ENCODE peak calls at places on chromosomes 2 and 18, in eight cellular contexts. W, A, E, D, C, I, G and F are unnamed samples.

GRCh38 chr18:8890957-8891464 is 185.7 kb downstream of the MTCL1 start:
- DNase-seq in A (no peak), I (peak), C (peak), D (no peak), W (no peak), G (no peak), E (peak), F (peak)

GRCh38 chr2:226733189-226733858 is 66.3 kb downstream of the IRS1 start:
- DNase-seq in I (no peak), C (peak), W (no peak), D (no peak), G (no peak), E (peak), A (no peak), F (no peak)

GRCh38 chr2:135743860-135744259 is 2.2 kb downstream of the UBXN4 start:
- DNase-seq in D (no peak), W (no peak), A (no peak), C (no peak), G (no peak), I (peak), E (peak), F (no peak)

GRCh38 chr2:146481629-146482028 is 1363.2 kb upstream of the ACVR2A start:
- DNase-seq in G (no peak), D (no peak), W (no peak), E (no peak), C (no peak), I (peak), A (no peak), F (no peak)

GRCh38 chr2:121596221-121597080 is 52.8 kb downstream of the CLASP1 start:
- DNase-seq in W (peak), C (peak), A (peak), D (no peak), I (peak), E (peak), G (no peak), F (peak)

GRCh38 chr2:42917374-42918017 is 125.1 kb upstream of the HAAO start:
- DNase-seq in G (no peak), E (no peak), W (no peak), C (no peak), I (peak), D (no peak), A (no peak), F (no peak)

GRCh38 chr2:61017556-61018318 is at the start of the genes PEX13 and PUS10:
- DNase-seq in C (peak), G (peak), E (peak), W (peak), A (peak), I (peak), D (peak), F (peak)

GRCh38 chr2:138078153-138078552 is 113.9 kb downstream of the HNMT start:
- DNase-seq in A (no peak), W (no peak), E (no peak), G (no peak), C (no peak), D (no peak), I (no peak), F (no peak)

GRCh38 chr2:218444692-218445357 is 25.9 kb downstream of the VIL1 start:
- DNase-seq in A (no peak), W (no peak), C (peak), I (no peak), E (peak), D (no peak), G (no peak), F (no peak)

GRCh38 chr2:127640082-127641072 is 5.6 kb upstream of the GPR17 start:
- DNase-seq in W (peak), G (peak), I (no peak), A (peak), C (no peak), E (peak), D (peak), F (no peak)

GRCh38 chr2:190972846-190973245 is 41.1 kb downstream of the STAT1 start:
- DNase-seq in D (no peak), I (no peak), W (no peak), G (no peak), E (no peak), A (no peak), C (no peak), F (no peak)

GRCh38 chr2:189022492-189022891 is 48.3 kb downstream of the COL3A1 start:
- DNase-seq in A (no peak), I (no peak), E (no peak), G (no peak), D (no peak), W (peak), C (no peak), F (no peak)

GRCh38 chr2:172307800-172308199 is 119.6 kb upstream of the ITGA6 start:
- DNase-seq in D (no peak), A (no peak), G (no peak), W (no peak), I (peak), E (no peak), C (no peak), F (no peak)

GRCh38 chr2:215171151-215171550 is 32.7 kb upstream of the ABCA12 start:
- DNase-seq in D (no peak), E (no peak), I (no peak), A (peak), G (no peak), C (no peak), W (no peak), F (no peak)

GRCh38 chr18:76380791-76381405 is 114.1 kb downstream of the ZNF516 start:
- DNase-seq in E (no peak), C (peak), W (no peak), D (peak), G (peak), I (no peak), A (no peak), F (peak)

GRCh38 chr2:46164581-46165301 is 132.5 kb upstream of the EPAS1 start:
- DNase-seq in C (peak), D (no peak), I (peak), A (no peak), E (no peak), W (no peak), G (no peak), F (no peak)

GRCh38 chr2:238818576-238818975 is 29.3 kb upstream of the TWIST2 start:
- DNase-seq in I (no peak), G (no peak), E (no peak), C (no peak), W (no peak), A (no peak), D (no peak), F (no peak)

GRCh38 chr2:170354855-170355649 is 177.1 kb downstream of the MYO3B start:
- DNase-seq in A (no peak), C (no peak), I (no peak), W (no peak), D (no peak), E (no peak), G (no peak), F (no peak)

GRCh38 chr18:79169958-79170555 is 100.9 kb downstream of the ATP9B start:
- DNase-seq in E (peak), G (no peak), D (no peak), W (no peak), I (peak), C (no peak), A (peak), F (no peak)

GRCh38 chr18:23703057-23703986 is 14.1 kb downstream of the LAMA3 start:
- DNase-seq in E (peak), A (peak), D (no peak), G (no peak), W (peak), C (peak), I (peak), F (peak)

GRCh38 chr18:32429427-32429826 is 41.3 kb downstream of the GAREM1 start:
- DNase-seq in D (no peak), G (no peak), I (no peak), A (no peak), C (no peak), W (no peak), E (no peak), F (no peak)

GRCh38 chr18:44682181-44682870 is 1.6 kb downstream of the SETBP1 start:
- DNase-seq in D (peak), G (peak), E (no peak), C (no peak), A (no peak), W (no peak), I (no peak), F (no peak)

GRCh38 chr2:145412155-145412554 is 892.2 kb upstream of the ZEB2 start:
- DNase-seq in C (no peak), A (no peak), E (no peak), I (no peak), D (no peak), G (no peak), W (no peak), F (no peak)

GRCh38 chr2:3424171-3424795 is 44.8 kb downstream of the TRAPPC12 start:
- DNase-seq in E (no peak), C (no peak), A (no peak), G (no peak), D (no peak), I (no peak), W (no peak), F (no peak)

GRCh38 chr2:205733648-205734047 is 51.3 kb downstream of the NRP2 start:
- DNase-seq in E (no peak), A (no peak), I (no peak), G (no peak), D (peak), C (no peak), W (no peak), F (no peak)

GRCh38 chr2:10126627-10127026 is 4.1 kb downstream of the RRM2 start:
- DNase-seq in A (no peak), E (no peak), I (peak), G (no peak), C (no peak), D (no peak), W (no peak), F (no peak)

GRCh38 chr2:42060718-42061619 is 13.1 kb downstream of the PKDCC start:
- DNase-seq in W (no peak), C (no peak), E (no peak), A (peak), D (no peak), G (no peak), I (no peak), F (no peak)

GRCh38 chr2:54149623-54150501 is 34.4 kb downstream of the ACYP2 start:
- DNase-seq in W (no peak), G (no peak), C (no peak), I (no peak), A (no peak), D (no peak), E (no peak), F (no peak)

GRCh38 chr2:176096986-176097819 is 2.4 kb upstream of the HOXD12 start:
- DNase-seq in A (peak), E (peak), I (peak), G (peak), W (peak), D (peak), C (peak), F (peak)

GRCh38 chr2:176399199-176399598 is 130.0 kb downstream of the MTX2 start:
- DNase-seq in D (no peak), E (no peak), A (no peak), W (no peak), C (no peak), I (no peak), G (no peak), F (no peak)

GRCh38 chr18:8719192-8719591 is 13.8 kb downstream of the MTCL1 start:
- DNase-seq in I (no peak), D (no peak), G (no peak), W (no peak), C (no peak), E (no peak), A (no peak), F (no peak)

GRCh38 chr18:32768646-32769206 is 4.1 kb downstream of the KLHL14 start:
- DNase-seq in W (no peak), G (no peak), E (no peak), D (no peak), A (no peak), C (no peak), I (no peak), F (no peak)

DNA sequence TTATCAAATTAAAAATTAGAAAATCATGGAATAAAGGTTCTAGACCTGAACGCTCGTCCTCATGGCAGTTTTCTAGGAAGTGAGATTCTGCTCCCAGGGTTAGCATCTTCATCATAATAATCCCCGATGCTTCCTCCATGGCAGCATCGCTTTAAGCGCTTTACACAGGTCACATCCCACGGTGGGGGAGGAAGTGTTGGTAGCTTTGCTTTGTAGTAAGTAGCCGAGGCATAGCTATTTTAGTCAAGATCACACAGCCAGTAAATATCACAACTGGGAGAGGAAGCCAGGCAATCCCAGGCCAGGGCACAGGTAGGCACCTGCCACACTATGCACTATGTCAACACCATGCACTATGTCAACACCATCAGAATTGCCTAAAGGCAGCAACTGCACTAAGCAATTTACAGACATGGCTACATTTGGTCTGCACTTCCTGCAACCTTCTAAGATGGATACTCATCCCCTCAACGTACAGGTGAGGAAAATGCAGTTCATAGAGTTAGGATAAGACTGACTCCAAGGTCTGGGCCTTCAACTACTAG is 205.5 kb downstream of the FBXO15 start:
- DNase-seq in D (no peak), W (no peak), E (no peak), C (no peak), A (no peak), G (no peak), I (no peak), F (no peak)
- TF ChIP-seq MAX in D (no peak), W (no peak), E (no peak), C (no peak), A (no peak), G (no peak), I (no peak), F (no peak)

GRCh38 chr2:110716959-110717645 is 15.3 kb upstream of the ACOXL start:
- DNase-seq in C (no peak), G (no peak), A (no peak), I (no peak), E (no peak), D (no peak), W (no peak), F (no peak)

GRCh38 chr2:110718990-110719389 is 13.4 kb upstream of the ACOXL start:
- DNase-seq in W (no peak), A (no peak), I (no peak), E (no peak), D (no peak), C (no peak), G (no peak), F (no peak)

GRCh38 chr2:110718382-110718781 is 14.0 kb upstream of the ACOXL start:
- DNase-seq in D (no peak), C (no peak), I (no peak), W (no peak), A (no peak), G (no peak), E (no peak), F (no peak)

GRCh38 chr2:110720547-110720946 is 11.8 kb upstream of the ACOXL start:
- DNase-seq in G (no peak), C (no peak), A (no peak), E (no peak), W (no peak), D (no peak), I (no peak), F (no peak)

GRCh38 chr2:110717734-110718133 is 14.6 kb upstream of the ACOXL start:
- DNase-seq in D (no peak), C (no peak), G (no peak), A (no peak), E (no peak), W (no peak), I (no peak), F (no peak)
- TF ChIP-seq MAX in D (no peak), C (no peak), G (no peak), A (no peak), E (no peak), W (no peak), I (no peak), F (no peak)

GRCh38 chr2:76270356-76270755 is 559.6 kb upstream of the GCFC2 start:
- DNase-seq in E (no peak), I (no peak), C (no peak), A (no peak), W (no peak), G (no peak), D (no peak), F (no peak)
- TF ChIP-seq MAX in E (no peak), I (no peak), C (no peak), A (no peak), W (no peak), G (no peak), D (no peak), F (no peak)

GRCh38 chr2:86296947-86297346 is 40.5 kb downstream of the REEP1 start:
- DNase-seq in G (no peak), D (no peak), I (no peak), E (no peak), C (no peak), A (no peak), W (no peak), F (no peak)

GRCh38 chr2:86297382-86298147 is 39.9 kb downstream of the REEP1 start:
- DNase-seq in I (no peak), D (peak), G (no peak), W (no peak), E (no peak), A (peak), C (peak), F (no peak)

GRCh38 chr2:86300496-86300895 is 36.9 kb downstream of the REEP1 start:
- DNase-seq in G (no peak), W (no peak), A (no peak), D (no peak), I (no peak), C (no peak), E (no peak), F (no peak)

GRCh38 chr2:86301010-86301409 is 36.4 kb downstream of the REEP1 start:
- DNase-seq in W (no peak), I (peak), D (no peak), C (no peak), A (no peak), G (no peak), E (no peak), F (no peak)

GRCh38 chr2:86298411-86299390 is 38.7 kb downstream of the REEP1 start:
- DNase-seq in C (peak), D (peak), A (no peak), I (peak), G (no peak), E (peak), W (peak), F (no peak)
- TF ChIP-seq MAX in C (no peak), D (no peak), A (no peak), I (no peak), G (no peak), E (no peak), W (no peak), F (no peak)

GRCh38 chr2:212170382-212170781 is 368.2 kb downstream of the ERBB4 start:
- DNase-seq in D (no peak), W (no peak), C (no peak), I (no peak), A (no peak), E (no peak), G (no peak), F (no peak)
- TF ChIP-seq MAX in D (no peak), W (no peak), C (no peak), I (no peak), A (no peak), E (no peak), G (no peak), F (no peak)

DNA sequence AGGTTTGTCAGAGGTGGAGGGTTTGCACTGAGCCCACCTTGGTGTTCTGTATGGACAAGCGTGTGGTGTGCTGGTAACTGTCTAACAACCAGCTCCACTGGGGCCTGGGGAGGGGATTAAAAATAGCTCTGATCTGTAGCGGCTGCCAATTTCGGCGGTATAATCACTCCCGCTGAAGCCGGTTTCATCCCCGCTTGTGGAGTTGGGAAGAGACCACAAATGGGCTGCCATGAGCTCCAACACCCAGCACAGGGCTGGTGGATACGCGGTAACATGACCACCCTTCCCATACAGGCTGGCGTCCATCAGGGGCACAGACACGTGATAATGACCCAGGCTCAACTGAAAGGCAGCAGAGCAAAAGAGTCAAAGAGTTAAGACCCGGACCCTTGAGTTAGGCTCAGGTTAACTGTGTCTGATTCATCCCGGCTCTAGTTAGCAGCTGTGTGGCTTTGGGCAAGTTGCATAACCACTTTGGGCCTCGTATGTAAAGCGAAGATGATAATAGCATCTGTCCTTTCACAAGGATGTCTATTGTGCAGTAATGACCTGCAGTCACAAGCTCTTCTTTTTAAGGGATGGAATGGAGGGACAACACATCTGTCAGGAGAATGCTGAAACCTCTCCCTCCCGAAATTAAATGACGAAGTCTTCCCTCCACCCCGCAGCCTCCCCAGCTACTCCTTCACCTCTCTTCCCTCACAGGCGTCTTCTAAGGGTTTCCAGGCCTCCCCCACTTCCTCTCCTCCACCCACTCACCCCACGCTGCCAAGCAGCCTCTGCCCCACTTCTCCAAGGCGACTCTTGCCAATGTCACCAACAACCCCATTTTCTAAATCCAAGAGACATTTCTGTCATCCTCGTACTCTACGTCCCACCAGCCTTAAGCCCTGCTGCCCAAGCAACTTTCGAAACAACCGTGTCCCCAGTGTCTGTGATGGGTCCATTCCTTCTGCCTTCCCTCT is 135.3 kb upstream of the ID2 start:
- DNase-seq in A (peak), I (no peak), D (no peak), C (no peak), G (no peak), E (no peak), W (no peak), F (no peak)
- TF ChIP-seq MAX in A (no peak), I (no peak), D (no peak), C (no peak), G (no peak), E (no peak), W (no peak), F (no peak)

GRCh38 chr2:106638043-106638442 is 150.9 kb downstream of the CD8B2 start:
- DNase-seq in G (no peak), C (peak), E (no peak), A (peak), D (no peak), I (no peak), W (peak), F (no peak)
- TF ChIP-seq MAX in G (no peak), C (no peak), E (no peak), A (no peak), D (no peak), I (no peak), W (no peak), F (no peak)